ENCODE peak calls at places on chromosomes 5 and 9, in seven cellular contexts. One of them, this sample, is unnamed.

GRCh38 chr9:13491138-13491492 is 211.6 kb upstream of the MPDZ start:
- DNase-seq in trophoblast cell: no peak
- DNase-seq in H9: no peak
- DNase-seq in mesenchymal stem cell: no peak
- DNase-seq in IMR-90: no peak
- DNase-seq in neuronal stem cell: no peak
- DNase-seq in H1: no peak
- DNase-seq in this sample: no peak

GRCh38 chr9:87874320-87874655 is 8.4 kb upstream of the SPATA31E1 start:
- DNase-seq in trophoblast cell: no peak
- DNase-seq in mesenchymal stem cell: peak; percentile 26
- DNase-seq in IMR-90: no peak
- DNase-seq in H1: peak; percentile 33
- DNase-seq in H9: no peak
- DNase-seq in neuronal stem cell: no peak
- DNase-seq in this sample: no peak

GRCh38 chr5:50445281-50445949 is 4.3 kb upstream of the EMB start:
- DNase-seq in IMR-90: no peak
- DNase-seq in trophoblast cell: no peak
- DNase-seq in H1: no peak
- DNase-seq in neuronal stem cell: no peak
- DNase-seq in H9: no peak
- DNase-seq in mesenchymal stem cell: no peak
- DNase-seq in this sample: no peak

GRCh38 chr5:37641933-37642332 is 197.9 kb downstream of the GDNF start:
- DNase-seq in trophoblast cell: no peak
- DNase-seq in H9: no peak
- DNase-seq in IMR-90: no peak
- DNase-seq in neuronal stem cell: no peak
- DNase-seq in mesenchymal stem cell: no peak
- DNase-seq in H1: no peak
- DNase-seq in this sample: no peak

GRCh38 chr9:18346761-18347160 is 127.2 kb upstream of the ADAMTSL1 start:
- DNase-seq in mesenchymal stem cell: no peak
- DNase-seq in trophoblast cell: no peak
- DNase-seq in H9: no peak
- DNase-seq in neuronal stem cell: peak; percentile 15
- DNase-seq in IMR-90: no peak
- DNase-seq in H1: no peak
- DNase-seq in this sample: no peak

GRCh38 chr5:32866138-32866537 is 155.0 kb downstream of the NPR3 start:
- DNase-seq in neuronal stem cell: no peak
- DNase-seq in IMR-90: no peak
- DNase-seq in trophoblast cell: no peak
- DNase-seq in H1: no peak
- DNase-seq in H9: no peak
- DNase-seq in mesenchymal stem cell: no peak
- DNase-seq in this sample: no peak

GRCh38 chr5:1883120-1883924 is 597 bp upstream of the IRX4 start:
- DNase-seq in trophoblast cell: no peak
- DNase-seq in neuronal stem cell: no peak
- DNase-seq in H1: peak; percentile 81
- DNase-seq in mesenchymal stem cell: no peak
- DNase-seq in IMR-90: no peak
- DNase-seq in H9: peak; percentile 63
- DNase-seq in this sample: peak; percentile 63

GRCh38 chr9:111886983-111887718 is 9.5 kb upstream of the UGCG start:
- DNase-seq in H1: no peak
- DNase-seq in mesenchymal stem cell: no peak
- DNase-seq in IMR-90: no peak
- DNase-seq in H9: no peak
- DNase-seq in neuronal stem cell: no peak
- DNase-seq in trophoblast cell: no peak
- DNase-seq in this sample: no peak

GRCh38 chr5:107337281-107337680 is 333.5 kb downstream of the EFNA5 start:
- DNase-seq in H9: no peak
- DNase-seq in trophoblast cell: peak; percentile 14
- DNase-seq in neuronal stem cell: no peak
- DNase-seq in IMR-90: no peak
- DNase-seq in mesenchymal stem cell: peak; percentile 31
- DNase-seq in H1: no peak
- DNase-seq in this sample: no peak

GRCh38 chr5:61790678-61791077 is 458.6 kb downstream of the ZSWIM6 start:
- DNase-seq in mesenchymal stem cell: no peak
- DNase-seq in H9: no peak
- DNase-seq in H1: no peak
- DNase-seq in trophoblast cell: peak; percentile 67
- DNase-seq in neuronal stem cell: no peak
- DNase-seq in IMR-90: no peak
- DNase-seq in this sample: no peak

GRCh38 chr5:142551242-142552067 is 134.4 kb downstream of the FGF1 start:
- DNase-seq in neuronal stem cell: peak; percentile 47
- DNase-seq in trophoblast cell: peak; percentile 89
- DNase-seq in H1: peak; percentile 73
- DNase-seq in H9: peak; percentile 82
- DNase-seq in IMR-90: peak; percentile 22
- DNase-seq in mesenchymal stem cell: peak; percentile 58
- DNase-seq in this sample: peak; percentile 91

GRCh38 chr9:15499108-15499507 is 11.7 kb downstream of the PSIP1 start:
- DNase-seq in IMR-90: no peak
- DNase-seq in neuronal stem cell: no peak
- DNase-seq in H1: no peak
- DNase-seq in trophoblast cell: peak; percentile 4
- DNase-seq in mesenchymal stem cell: no peak
- DNase-seq in H9: no peak
- DNase-seq in this sample: no peak

GRCh38 chr5:407051-407450 is 35.9 kb upstream of the EXOC3 start:
- DNase-seq in neuronal stem cell: no peak
- DNase-seq in mesenchymal stem cell: no peak
- DNase-seq in H1: no peak
- DNase-seq in trophoblast cell: no peak
- DNase-seq in H9: no peak
- DNase-seq in IMR-90: peak; percentile 85
- DNase-seq in this sample: no peak

GRCh38 chr9:77977210-77977611 is 54.4 kb downstream of the GNAQ start:
- DNase-seq in neuronal stem cell: peak; percentile 30
- DNase-seq in trophoblast cell: peak; percentile 60
- DNase-seq in IMR-90: peak; percentile 73
- DNase-seq in mesenchymal stem cell: peak; percentile 58
- DNase-seq in H1: no peak
- DNase-seq in H9: peak; percentile 68
- DNase-seq in this sample: peak; percentile 91

GRCh38 chr5:123809594-123810172 is 297.7 kb downstream of the CSNK1G3 start:
- DNase-seq in IMR-90: no peak
- DNase-seq in trophoblast cell: no peak
- DNase-seq in mesenchymal stem cell: no peak
- DNase-seq in H1: no peak
- DNase-seq in neuronal stem cell: no peak
- DNase-seq in H9: no peak
- DNase-seq in this sample: no peak

GRCh38 chr9:129964901-129965734 is 77.9 kb downstream of the FNBP1 start:
- DNase-seq in mesenchymal stem cell: peak; percentile 93
- DNase-seq in neuronal stem cell: peak; percentile 26
- DNase-seq in IMR-90: peak; percentile 93
- DNase-seq in H1: no peak
- DNase-seq in trophoblast cell: no peak
- DNase-seq in H9: no peak
- DNase-seq in this sample: peak; percentile 59

GRCh38 chr5:159805021-159805420 is 111.3 kb upstream of the ADRA1B start:
- DNase-seq in IMR-90: no peak
- DNase-seq in trophoblast cell: peak; percentile 25
- DNase-seq in H1: no peak
- DNase-seq in H9: no peak
- DNase-seq in neuronal stem cell: no peak
- DNase-seq in mesenchymal stem cell: no peak
- DNase-seq in this sample: no peak

GRCh38 chr9:33025572-33026347 is 687 bp downstream of the DNAJA1 start:
- DNase-seq in H1: peak; percentile 80
- DNase-seq in neuronal stem cell: no peak
- DNase-seq in H9: peak; percentile 81
- DNase-seq in IMR-90: peak; percentile 32
- DNase-seq in mesenchymal stem cell: peak; percentile 78
- DNase-seq in trophoblast cell: peak; percentile 55
- DNase-seq in this sample: peak; percentile 84

GRCh38 chr5:89043676-89044075 is 160.7 kb upstream of the MEF2C start:
- DNase-seq in neuronal stem cell: no peak
- DNase-seq in H9: no peak
- DNase-seq in IMR-90: peak; percentile 62
- DNase-seq in H1: no peak
- DNase-seq in mesenchymal stem cell: no peak
- DNase-seq in trophoblast cell: no peak
- DNase-seq in this sample: peak; percentile 48

GRCh38 chr5:125199968-125200841 is 453.8 kb upstream of the ZNF608 start:
- DNase-seq in neuronal stem cell: no peak
- DNase-seq in mesenchymal stem cell: peak; percentile 54
- DNase-seq in trophoblast cell: peak; percentile 35
- DNase-seq in H9: peak; percentile 37
- DNase-seq in IMR-90: no peak
- DNase-seq in H1: no peak
- DNase-seq in this sample: peak; percentile 83

GRCh38 chr5:77893225-77893860 is 117.2 kb upstream of the TBCA start:
- DNase-seq in H9: no peak
- DNase-seq in IMR-90: peak; percentile 99
- DNase-seq in H1: no peak
- DNase-seq in trophoblast cell: peak; percentile 33
- DNase-seq in mesenchymal stem cell: peak; percentile 95
- DNase-seq in neuronal stem cell: no peak
- DNase-seq in this sample: peak; percentile 70

GRCh38 chr9:11086561-11086960 is 473.8 kb upstream of the PTPRD start:
- DNase-seq in trophoblast cell: peak; percentile 16
- DNase-seq in IMR-90: no peak
- DNase-seq in mesenchymal stem cell: peak; percentile 53
- DNase-seq in neuronal stem cell: no peak
- DNase-seq in H9: no peak
- DNase-seq in H1: no peak
- DNase-seq in this sample: peak; percentile 71

DNA sequence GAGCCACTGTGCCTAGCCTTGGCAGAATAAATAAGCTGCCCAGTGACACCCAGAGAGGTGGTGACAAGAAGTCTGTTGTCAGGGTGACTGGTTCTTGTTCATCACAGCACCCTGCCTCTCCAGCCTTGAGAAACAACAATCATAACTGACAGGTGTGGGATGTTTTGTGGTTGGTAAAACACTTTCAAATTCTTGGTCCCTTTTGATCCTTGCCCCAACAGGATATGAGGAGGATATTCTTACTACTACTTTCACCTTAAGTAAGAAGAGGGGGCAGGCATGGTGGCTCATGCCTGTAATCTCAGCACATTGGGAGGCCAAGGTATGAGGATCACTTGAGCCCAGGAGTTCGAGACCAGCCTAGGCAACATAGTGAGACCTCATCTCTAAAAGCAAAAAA is 14.2 kb upstream of the FRRS1L start:
- DNase-seq in mesenchymal stem cell: no peak
- DNase-seq in neuronal stem cell: no peak
- DNase-seq in H1: no peak
- DNase-seq in trophoblast cell: no peak
- DNase-seq in H9: no peak
- DNase-seq in IMR-90: no peak
- DNase-seq in this sample: no peak
- H2BK120ac ChIP-seq in mesenchymal stem cell: no peak overlapping the region
- H2BK120ac ChIP-seq in neuronal stem cell: no peak overlapping the region
- H2BK120ac ChIP-seq in H1: no peak overlapping the region
- H2BK120ac ChIP-seq in trophoblast cell: no peak overlapping the region
- H2BK120ac ChIP-seq in H9: no peak overlapping the region
- H2BK120ac ChIP-seq in IMR-90: no peak overlapping the region
- H2BK120ac ChIP-seq in this sample: no peak overlapping the region

DNA sequence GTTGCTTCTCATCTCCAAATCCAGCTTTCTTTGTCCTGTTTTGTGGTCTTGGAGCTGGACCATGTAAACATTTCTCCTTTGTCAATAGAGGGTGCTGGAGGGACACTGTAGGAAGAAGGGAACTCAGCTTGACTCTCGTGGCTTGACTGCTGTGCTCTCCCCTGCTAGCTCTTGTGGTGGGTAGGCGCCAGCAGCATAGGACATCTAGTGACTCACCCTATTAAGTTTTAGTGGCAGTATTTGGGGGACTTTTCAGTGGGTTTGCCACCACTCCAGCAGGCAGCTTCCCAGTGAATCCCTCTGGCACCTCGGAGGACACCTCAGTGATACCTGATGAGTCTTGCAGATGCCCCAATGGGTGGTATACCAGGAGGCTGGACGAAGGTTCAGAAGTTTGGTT is 97.8 kb downstream of the TSSK1B start:
- DNase-seq in H9: peak; percentile 67
- DNase-seq in neuronal stem cell: no peak
- DNase-seq in mesenchymal stem cell: peak; percentile 75
- DNase-seq in trophoblast cell: peak; percentile 49
- DNase-seq in H1: peak; percentile 55
- DNase-seq in IMR-90: peak; percentile 77
- DNase-seq in this sample: peak; percentile 90
- H3K27me3 ChIP-seq in H9: no peaks in the 10 kb centered on the region
- H3K27me3 ChIP-seq in neuronal stem cell: no peaks in the 10 kb centered on the region
- H3K27me3 ChIP-seq in mesenchymal stem cell: no peaks in the 10 kb centered on the region
- H3K27me3 ChIP-seq in trophoblast cell: no peaks in the 10 kb centered on the region
- H3K27me3 ChIP-seq in H1: no peaks in the 10 kb centered on the region
- H3K27me3 ChIP-seq in IMR-90: no peaks in the 10 kb centered on the region
- H3K27me3 ChIP-seq in this sample: no peaks in the 10 kb centered on the region

GRCh38 chr5:180358179-180358578 is 5.0 kb upstream of the GFPT2 start:
- DNase-seq in neuronal stem cell: no peak
- DNase-seq in trophoblast cell: no peak
- DNase-seq in H9: no peak
- DNase-seq in mesenchymal stem cell: no peak
- DNase-seq in IMR-90: no peak
- DNase-seq in H1: no peak
- DNase-seq in this sample: no peak
- H2BK120ac ChIP-seq in neuronal stem cell: no peak overlapping the region
- H2BK120ac ChIP-seq in trophoblast cell: no peak overlapping the region
- H2BK120ac ChIP-seq in H9: no peak overlapping the region
- H2BK120ac ChIP-seq in mesenchymal stem cell: no peak overlapping the region
- H2BK120ac ChIP-seq in IMR-90: no peak overlapping the region
- H2BK120ac ChIP-seq in H1: no peak overlapping the region
- H2BK120ac ChIP-seq in this sample: no peak overlapping the region

DNA sequence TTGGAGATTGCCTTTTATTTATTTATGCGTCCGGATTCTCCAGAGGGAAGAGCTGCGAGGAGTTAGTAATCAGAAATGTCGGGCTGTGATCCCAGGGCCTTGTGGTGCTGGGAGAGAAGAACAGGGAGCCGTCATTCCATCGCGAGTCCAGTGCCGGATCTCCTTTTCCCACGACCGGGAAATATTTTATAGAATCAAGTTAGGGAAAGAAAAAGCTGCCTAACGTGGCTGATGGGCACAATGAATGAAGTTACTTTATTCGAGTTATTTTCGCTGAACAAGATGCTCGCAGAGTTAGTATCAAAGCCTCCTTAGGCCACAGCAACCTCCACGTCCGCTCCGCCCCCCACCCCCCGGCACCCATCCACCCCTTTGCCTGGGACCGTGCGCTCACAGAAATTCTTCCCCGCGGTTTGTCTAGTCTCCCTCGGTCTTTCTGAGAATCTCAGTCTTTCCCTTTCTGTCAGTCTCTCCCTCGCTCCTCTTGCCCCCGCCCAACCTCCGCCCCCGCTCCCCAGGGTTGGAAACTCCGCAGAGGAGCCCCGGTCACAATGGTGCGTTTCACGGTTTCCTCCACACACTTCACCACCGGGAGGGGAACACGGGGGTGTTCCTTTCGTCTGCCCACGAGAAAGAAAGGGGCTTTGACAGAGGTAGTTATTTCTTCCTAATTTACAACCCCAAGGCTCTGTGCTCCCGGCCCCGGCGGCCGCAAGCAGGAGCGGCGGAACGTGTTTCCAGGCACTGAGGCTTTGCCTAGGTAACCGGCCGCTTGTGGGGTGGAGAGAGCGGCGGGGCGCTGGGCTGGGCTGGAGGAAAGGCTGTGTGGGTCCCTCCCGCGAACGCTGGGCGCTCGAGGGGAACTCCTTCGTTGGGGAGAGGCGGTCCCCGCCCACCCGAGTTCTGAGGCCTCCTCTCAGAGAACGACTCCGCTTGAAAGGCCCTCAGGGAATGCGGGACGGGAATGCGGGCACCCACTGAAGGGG is 2.0 kb downstream of the NR4A3 start:
- DNase-seq in H1: peak; percentile 66
- DNase-seq in trophoblast cell: no peak
- DNase-seq in H9: peak; percentile 51
- DNase-seq in neuronal stem cell: peak; percentile 38
- DNase-seq in IMR-90: peak; percentile 47
- DNase-seq in mesenchymal stem cell: peak; percentile 56
- DNase-seq in this sample: peak; percentile 37
- H3K27me3 ChIP-seq in H1: peaks cover 57% of the 10 kb centered on the region
- H3K27me3 ChIP-seq in trophoblast cell: peaks cover 59% of the 10 kb centered on the region
- H3K27me3 ChIP-seq in H9: peaks cover 64% of the 10 kb centered on the region
- H3K27me3 ChIP-seq in neuronal stem cell: peaks cover 57% of the 10 kb centered on the region
- H3K27me3 ChIP-seq in IMR-90: no peaks in the 10 kb centered on the region
- H3K27me3 ChIP-seq in mesenchymal stem cell: peaks cover 49% of the 10 kb centered on the region
- H3K27me3 ChIP-seq in this sample: peaks cover 48% of the 10 kb centered on the region